ENCODE peak calls at places on chromosomes 11 and 22, in six cellular contexts. One of them, this sample, is unnamed.

GRCh38 chr11:64059339-64060176 is 23.8 kb downstream of the FLRT1 start:
- DNase-seq in SJSA1: no peak
- DNase-seq in AG09309: no peak
- DNase-seq in tibial artery: no peak
- DNase-seq in MG63: no peak
- DNase-seq in fibroblast of the aortic adventitia: no peak
- DNase-seq in this sample: no peak

GRCh38 chr11:19259487-19260345 is 19.0 kb upstream of the E2F8 start:
- DNase-seq in tibial artery: peak; percentile 75
- DNase-seq in AG09309: no peak
- DNase-seq in MG63: peak; percentile 20
- DNase-seq in SJSA1: peak; percentile 25
- DNase-seq in fibroblast of the aortic adventitia: peak; percentile 69
- DNase-seq in this sample: peak; percentile 62

GRCh38 chr11:119306373-119306890 is 10.5 kb downstream of the MCAM start:
- DNase-seq in tibial artery: peak; percentile 79
- DNase-seq in fibroblast of the aortic adventitia: peak; percentile 19
- DNase-seq in SJSA1: no peak
- DNase-seq in AG09309: no peak
- DNase-seq in MG63: no peak
- DNase-seq in this sample: no peak

GRCh38 chr11:118226294-118226693 is 1.5 kb upstream of the JAML start:
- DNase-seq in fibroblast of the aortic adventitia: peak; percentile 4
- DNase-seq in MG63: peak; percentile 26
- DNase-seq in SJSA1: no peak
- DNase-seq in tibial artery: peak; percentile 43
- DNase-seq in AG09309: no peak
- DNase-seq in this sample: no peak

GRCh38 chr11:8674859-8675258 is 7.6 kb downstream of the TRIM66 start:
- DNase-seq in SJSA1: no peak
- DNase-seq in AG09309: no peak
- DNase-seq in tibial artery: no peak
- DNase-seq in MG63: no peak
- DNase-seq in fibroblast of the aortic adventitia: no peak
- DNase-seq in this sample: no peak

GRCh38 chr11:57205046-57205671 is 23.4 kb downstream of the LRRC55 start:
- DNase-seq in fibroblast of the aortic adventitia: peak; percentile 62
- DNase-seq in SJSA1: peak; percentile 16
- DNase-seq in MG63: peak; percentile 88
- DNase-seq in AG09309: peak; percentile 82
- DNase-seq in tibial artery: no peak
- DNase-seq in this sample: no peak

GRCh38 chr11:35077709-35078695 is 61.0 kb upstream of the CD44 start:
- DNase-seq in fibroblast of the aortic adventitia: peak; percentile 56
- DNase-seq in MG63: peak; percentile 63
- DNase-seq in tibial artery: no peak
- DNase-seq in AG09309: peak; percentile 46
- DNase-seq in SJSA1: peak; percentile 55
- DNase-seq in this sample: no peak

GRCh38 chr22:45644714-45645113 is 26.9 kb upstream of the ATXN10 start:
- DNase-seq in MG63: no peak
- DNase-seq in AG09309: no peak
- DNase-seq in fibroblast of the aortic adventitia: no peak
- DNase-seq in tibial artery: no peak
- DNase-seq in SJSA1: no peak
- DNase-seq in this sample: peak; percentile 1

GRCh38 chr11:27720277-27720830 is 20.1 kb upstream of the BDNF start:
- DNase-seq in AG09309: no peak
- DNase-seq in fibroblast of the aortic adventitia: peak; percentile 69
- DNase-seq in SJSA1: peak; percentile 68
- DNase-seq in MG63: no peak
- DNase-seq in tibial artery: no peak
- DNase-seq in this sample: no peak

GRCh38 chr22:30214703-30215405 is 31.7 kb downstream of the LIF start:
- DNase-seq in AG09309: no peak
- DNase-seq in tibial artery: no peak
- DNase-seq in fibroblast of the aortic adventitia: no peak
- DNase-seq in MG63: no peak
- DNase-seq in SJSA1: no peak
- DNase-seq in this sample: no peak

GRCh38 chr22:48686694-48687302 is 1140.9 kb downstream of the BRD1 start:
- DNase-seq in AG09309: no peak
- DNase-seq in SJSA1: no peak
- DNase-seq in tibial artery: no peak
- DNase-seq in MG63: no peak
- DNase-seq in fibroblast of the aortic adventitia: no peak
- DNase-seq in this sample: no peak

GRCh38 chr11:64077607-64078006 is 41.9 kb downstream of the FLRT1 start:
- DNase-seq in MG63: no peak
- DNase-seq in AG09309: no peak
- DNase-seq in fibroblast of the aortic adventitia: no peak
- DNase-seq in SJSA1: no peak
- DNase-seq in tibial artery: no peak
- DNase-seq in this sample: no peak

GRCh38 chr11:106091480-106092123 is 14.1 kb downstream of the AASDHPPT start:
- DNase-seq in MG63: no peak
- DNase-seq in tibial artery: no peak
- DNase-seq in AG09309: peak; percentile 41
- DNase-seq in SJSA1: peak; percentile 40
- DNase-seq in fibroblast of the aortic adventitia: peak; percentile 75
- DNase-seq in this sample: no peak

GRCh38 chr11:101226617-101227016 is 97.0 kb upstream of the PGR start:
- DNase-seq in AG09309: no peak
- DNase-seq in fibroblast of the aortic adventitia: no peak
- DNase-seq in MG63: no peak
- DNase-seq in SJSA1: no peak
- DNase-seq in tibial artery: no peak
- DNase-seq in this sample: no peak

GRCh38 chr11:113468666-113469345 is 6.4 kb downstream of the DRD2 start:
- DNase-seq in tibial artery: no peak
- DNase-seq in AG09309: no peak
- DNase-seq in fibroblast of the aortic adventitia: no peak
- DNase-seq in MG63: no peak
- DNase-seq in SJSA1: no peak
- DNase-seq in this sample: no peak

GRCh38 chr11:6319001-6319878 is 1.1 kb downstream of the CAVIN3 start:
- DNase-seq in SJSA1: no peak
- DNase-seq in fibroblast of the aortic adventitia: peak; percentile 45
- DNase-seq in AG09309: no peak
- DNase-seq in tibial artery: peak; percentile 41
- DNase-seq in MG63: peak; percentile 57
- DNase-seq in this sample: peak; percentile 86

GRCh38 chr11:114243461-114244372 is 52.5 kb upstream of the NNMT start:
- DNase-seq in AG09309: no peak
- DNase-seq in SJSA1: no peak
- DNase-seq in tibial artery: no peak
- DNase-seq in MG63: peak; percentile 38
- DNase-seq in fibroblast of the aortic adventitia: no peak
- DNase-seq in this sample: no peak

GRCh38 chr11:9617960-9618359 is 44.5 kb downstream of the WEE1 start:
- DNase-seq in SJSA1: peak; percentile 28
- DNase-seq in AG09309: peak; percentile 69
- DNase-seq in tibial artery: no peak
- DNase-seq in MG63: peak; percentile 59
- DNase-seq in fibroblast of the aortic adventitia: peak; percentile 85
- DNase-seq in this sample: no peak

GRCh38 chr11:2156416-2157182 is 4.4 kb downstream of the INS start:
- DNase-seq in SJSA1: peak; percentile 51
- DNase-seq in AG09309: no peak
- DNase-seq in MG63: peak; percentile 71
- DNase-seq in fibroblast of the aortic adventitia: peak; percentile 42
- DNase-seq in tibial artery: peak; percentile 67
- DNase-seq in this sample: peak; percentile 92

GRCh38 chr22:20783844-20784723 is 10.2 kb downstream of the SERPIND1 start:
- DNase-seq in AG09309: no peak
- DNase-seq in MG63: no peak
- DNase-seq in tibial artery: peak; percentile 36
- DNase-seq in fibroblast of the aortic adventitia: peak; percentile 73
- DNase-seq in SJSA1: peak; percentile 28
- DNase-seq in this sample: no peak

GRCh38 chr22:39519681-39520053 is 695 bp upstream of the ATF4 start:
- DNase-seq in fibroblast of the aortic adventitia: peak; percentile 45
- DNase-seq in MG63: peak; percentile 68
- DNase-seq in tibial artery: peak; percentile 61
- DNase-seq in AG09309: no peak
- DNase-seq in SJSA1: no peak
- DNase-seq in this sample: peak; percentile 93

GRCh38 chr22:23237201-23237798 is 57.0 kb downstream of the BCR start:
- DNase-seq in SJSA1: no peak
- DNase-seq in fibroblast of the aortic adventitia: peak; percentile 32
- DNase-seq in MG63: peak; percentile 84
- DNase-seq in AG09309: no peak
- DNase-seq in tibial artery: peak; percentile 59
- DNase-seq in this sample: no peak

GRCh38 chr22:38155703-38156102 is 25.9 kb downstream of the PLA2G6 start:
- DNase-seq in MG63: no peak
- DNase-seq in fibroblast of the aortic adventitia: no peak
- DNase-seq in AG09309: no peak
- DNase-seq in SJSA1: no peak
- DNase-seq in tibial artery: no peak
- DNase-seq in this sample: no peak

GRCh38 chr11:29129850-29130249 is 887.0 kb downstream of the KCNA4 start:
- DNase-seq in AG09309: no peak
- DNase-seq in SJSA1: no peak
- DNase-seq in fibroblast of the aortic adventitia: peak; percentile 52
- DNase-seq in tibial artery: no peak
- DNase-seq in MG63: no peak
- DNase-seq in this sample: no peak

GRCh38 chr11:7239877-7240276 is 11.8 kb upstream of the SYT9 start:
- DNase-seq in SJSA1: no peak
- DNase-seq in tibial artery: no peak
- DNase-seq in fibroblast of the aortic adventitia: no peak
- DNase-seq in MG63: no peak
- DNase-seq in AG09309: no peak
- DNase-seq in this sample: no peak

GRCh38 chr11:109192864-109193263 is 229.1 kb upstream of the C11orf87 start:
- DNase-seq in AG09309: no peak
- DNase-seq in tibial artery: no peak
- DNase-seq in SJSA1: no peak
- DNase-seq in MG63: no peak
- DNase-seq in fibroblast of the aortic adventitia: no peak
- DNase-seq in this sample: no peak

GRCh38 chr11:110314366-110315095 is 18.1 kb upstream of the RDX start:
- DNase-seq in tibial artery: no peak
- DNase-seq in SJSA1: no peak
- DNase-seq in MG63: no peak
- DNase-seq in AG09309: no peak
- DNase-seq in fibroblast of the aortic adventitia: no peak
- DNase-seq in this sample: no peak

GRCh38 chr11:110318638-110319404 is 22.4 kb upstream of the RDX start:
- DNase-seq in SJSA1: no peak
- DNase-seq in MG63: no peak
- DNase-seq in fibroblast of the aortic adventitia: no peak
- DNase-seq in tibial artery: no peak
- DNase-seq in AG09309: no peak
- DNase-seq in this sample: no peak

GRCh38 chr11:110319501-110319900 is 23.1 kb upstream of the RDX start:
- DNase-seq in SJSA1: no peak
- DNase-seq in fibroblast of the aortic adventitia: no peak
- DNase-seq in MG63: no peak
- DNase-seq in AG09309: no peak
- DNase-seq in tibial artery: no peak
- DNase-seq in this sample: no peak

GRCh38 chr11:110312670-110313069 is 16.3 kb upstream of the RDX start:
- DNase-seq in SJSA1: no peak
- DNase-seq in AG09309: no peak
- DNase-seq in fibroblast of the aortic adventitia: no peak
- DNase-seq in tibial artery: no peak
- DNase-seq in MG63: no peak
- DNase-seq in this sample: no peak

GRCh38 chr11:110317516-110317932 is 21.1 kb upstream of the RDX start:
- DNase-seq in tibial artery: no peak
- DNase-seq in AG09309: no peak
- DNase-seq in fibroblast of the aortic adventitia: peak; percentile 73
- DNase-seq in SJSA1: no peak
- DNase-seq in MG63: no peak
- DNase-seq in this sample: no peak
- H3K4me3 ChIP-seq in tibial artery: no peak overlapping the region
- H3K4me3 ChIP-seq in AG09309: no peak overlapping the region
- H3K4me3 ChIP-seq in fibroblast of the aortic adventitia: no peak overlapping the region
- H3K4me3 ChIP-seq in SJSA1: no peak overlapping the region
- H3K4me3 ChIP-seq in MG63: no peak overlapping the region
- H3K4me3 ChIP-seq in this sample: no peak overlapping the region

GRCh38 chr11:74683941-74684481 is 47.2 kb downstream of the CHRDL2 start:
- DNase-seq in tibial artery: no peak
- DNase-seq in MG63: no peak
- DNase-seq in SJSA1: no peak
- DNase-seq in fibroblast of the aortic adventitia: peak; percentile 40
- DNase-seq in AG09309: no peak
- DNase-seq in this sample: no peak
- H3K4me3 ChIP-seq in tibial artery: peak overlapping the region; percentile 60
- H3K4me3 ChIP-seq in MG63: no peak overlapping the region
- H3K4me3 ChIP-seq in SJSA1: no peak overlapping the region
- H3K4me3 ChIP-seq in fibroblast of the aortic adventitia: no peak overlapping the region
- H3K4me3 ChIP-seq in AG09309: no peak overlapping the region
- H3K4me3 ChIP-seq in this sample: no peak overlapping the region

DNA sequence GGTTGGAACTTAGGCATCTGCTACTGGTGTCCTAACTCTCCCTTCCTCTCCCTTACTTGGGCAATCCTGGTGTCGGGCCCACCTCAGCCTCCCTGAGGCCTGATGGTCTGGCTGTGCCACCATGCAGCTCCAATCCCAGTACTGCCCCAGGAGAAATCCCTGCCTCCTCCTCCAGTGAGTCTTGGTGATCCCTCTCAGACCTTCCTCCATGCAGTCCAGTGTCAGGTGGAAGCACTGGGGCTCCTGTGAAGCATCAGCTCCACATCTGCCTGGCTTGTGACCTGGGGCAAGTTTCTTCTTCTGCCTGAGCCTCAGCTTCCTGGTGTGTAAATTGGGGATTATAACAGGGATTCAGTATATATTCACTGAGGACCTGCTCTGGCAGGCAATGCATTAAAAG is 1.8 kb upstream of the PELI3 start:
- DNase-seq in tibial artery: no peak
- DNase-seq in MG63: no peak
- DNase-seq in SJSA1: no peak
- DNase-seq in AG09309: no peak
- DNase-seq in fibroblast of the aortic adventitia: no peak
- DNase-seq in this sample: no peak
- H3K4me3 ChIP-seq in tibial artery: no peak overlapping the region
- H3K4me3 ChIP-seq in MG63: no peak overlapping the region
- H3K4me3 ChIP-seq in SJSA1: no peak overlapping the region
- H3K4me3 ChIP-seq in AG09309: no peak overlapping the region
- H3K4me3 ChIP-seq in fibroblast of the aortic adventitia: no peak overlapping the region
- H3K4me3 ChIP-seq in this sample: no peak overlapping the region

DNA sequence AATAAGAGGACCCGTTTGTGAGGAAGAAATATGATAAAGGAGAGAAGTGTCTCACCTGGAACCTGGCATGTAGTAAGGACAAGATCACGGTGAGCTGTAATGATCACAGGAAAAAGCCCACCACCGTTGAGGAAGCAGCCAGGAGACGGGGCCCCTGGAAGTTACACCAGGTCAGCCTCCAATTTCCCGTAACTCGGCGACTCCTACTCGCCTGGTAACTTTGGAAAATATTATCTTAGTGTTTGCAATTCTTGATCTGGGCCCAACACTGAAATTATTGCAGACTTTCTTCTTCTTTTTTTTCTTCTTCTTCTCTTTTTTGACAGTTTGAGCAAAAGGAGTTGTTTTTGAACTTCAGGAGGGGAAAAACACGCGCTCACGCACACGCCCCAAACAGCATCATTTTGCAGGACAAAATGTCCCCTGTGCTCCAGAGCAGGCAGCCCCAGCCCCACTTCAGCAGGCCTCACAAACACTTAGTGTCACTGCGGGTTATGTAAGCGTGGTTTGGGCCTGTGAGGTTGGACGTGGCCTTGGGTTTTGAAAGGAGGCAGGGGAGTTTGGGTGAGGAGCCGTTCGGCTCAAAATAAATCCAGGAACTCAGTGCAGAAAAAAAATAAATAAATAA is 26.1 kb upstream of the MN1 start:
- DNase-seq in AG09309: no peak
- DNase-seq in fibroblast of the aortic adventitia: no peak
- DNase-seq in tibial artery: peak; percentile 84
- DNase-seq in MG63: no peak
- DNase-seq in SJSA1: no peak
- DNase-seq in this sample: no peak
- H3K4me3 ChIP-seq in AG09309: no peak overlapping the region
- H3K4me3 ChIP-seq in fibroblast of the aortic adventitia: no peak overlapping the region
- H3K4me3 ChIP-seq in tibial artery: no peak overlapping the region
- H3K4me3 ChIP-seq in MG63: no peak overlapping the region
- H3K4me3 ChIP-seq in SJSA1: no peak overlapping the region
- H3K4me3 ChIP-seq in this sample: no peak overlapping the region

This sample was measured in lower leg skin.